ENCODE peak calls at places on chromosomes 3 and 15, in nine cellular contexts. N is testis; R is stimulated activated CD8-positive, alpha-beta memory T cell treated with anti-CD3 and anti-CD28 coated beads, Interleukin-2, amount 100 ng/mL, for 48 hours; K is ELR; J is M059J; O is ecto neural progenitor cell; M is NCI-H82; Q is effector memory CD4-positive, alpha-beta T cell; G is stimulated activated CD4-positive, alpha-beta T cell treated with anti-CD3 and anti-CD28 coated beads, TNF-alpha, amount 100 ng/mL, for 1 hour. Y is an unnamed sample.
A peak's percentile ranks its signal among the peaks of the same experiment; 100 is the strongest.

GRCh38 chr15:68511073-68511991 is 67.5 kb upstream of the CORO2B start:
- DNase-seq in N (peak; percentile 40), R (no peak), K (no peak), J (peak; percentile 93), O (no peak), M (no peak), Q (no peak), G (no peak), Y (no peak)

GRCh38 chr15:65286069-65286703 is 497 bp downstream of the PARP16 start:
- DNase-seq in N (peak; percentile 40), R (no peak), K (peak; percentile 44), J (peak; percentile 52), O (no peak), M (peak; percentile 66), Q (no peak), G (no peak), Y (no peak)

GRCh38 chr3:197520311-197521276 is 35.2 kb downstream of the BDH1 start:
- DNase-seq in N (no peak), R (no peak), K (peak; percentile 44), J (no peak), O (peak; percentile 75), M (peak; percentile 96), Q (no peak), G (no peak), Y (no peak)

GRCh38 chr3:133374706-133375105 is 25.1 kb upstream of the BFSP2 start:
- DNase-seq in N (no peak), R (no peak), K (no peak), J (no peak), O (no peak), M (no peak), Q (no peak), G (no peak), Y (no peak)

GRCh38 chr15:100794008-100794407 is 85.6 kb upstream of the ALDH1A3 start:
- DNase-seq in N (no peak), R (no peak), K (no peak), J (no peak), O (peak; percentile 15), M (no peak), Q (no peak), G (no peak), Y (no peak)

GRCh38 chr3:132657869-132658747 is 1.5 kb downstream of the ACAD11 start:
- DNase-seq in N (no peak), R (no peak), K (no peak), J (no peak), O (no peak), M (no peak), Q (no peak), G (no peak), Y (no peak)

GRCh38 chr3:186971578-186971977 is 41.3 kb downstream of the ST6GAL1 start:
- DNase-seq in N (no peak), R (no peak), K (no peak), J (peak; percentile 32), O (no peak), M (no peak), Q (no peak), G (no peak), Y (no peak)

GRCh38 chr3:30544811-30545210 is 61.6 kb upstream of the TGFBR2 start:
- DNase-seq in N (no peak), R (no peak), K (peak; percentile 95), J (peak; percentile 88), O (no peak), M (no peak), Q (no peak), G (no peak), Y (no peak)

GRCh38 chr3:72738752-72739520 is 109.3 kb downstream of the SHQ1 start:
- DNase-seq in N (peak; percentile 67), R (peak; percentile 45), K (peak; percentile 13), J (no peak), O (peak; percentile 89), M (peak; percentile 86), Q (peak; percentile 61), G (peak; percentile 50), Y (no peak)

GRCh38 chr15:52295421-52295991 is at the start of gene MYO5C:
- DNase-seq in N (peak; percentile 85), R (no peak), K (no peak), J (peak; percentile 74), O (peak; percentile 90), M (peak; percentile 70), Q (no peak), G (no peak), Y (no peak)

GRCh38 chr3:195133462-195133861 is 137.5 kb downstream of the XXYLT1 start:
- DNase-seq in N (no peak), R (no peak), K (no peak), J (no peak), O (no peak), M (no peak), Q (peak; percentile 51), G (no peak), Y (no peak)

GRCh38 chr3:7573330-7573729 is 712.4 kb downstream of the GRM7 start:
- DNase-seq in N (no peak), R (no peak), K (no peak), J (no peak), O (no peak), M (no peak), Q (no peak), G (no peak), Y (no peak)

GRCh38 chr15:34808016-34808415 is 12.7 kb upstream of the ACTC1 start:
- DNase-seq in N (no peak), R (no peak), K (peak; percentile 77), J (peak; percentile 53), O (no peak), M (peak; percentile 67), Q (no peak), G (no peak), Y (no peak)

GRCh38 chr15:25481208-25481862 is 42.5 kb upstream of the UBE3A start:
- DNase-seq in N (no peak), R (no peak), K (no peak), J (no peak), O (peak; percentile 52), M (peak; percentile 59), Q (no peak), G (no peak), Y (no peak)

GRCh38 chr3:189260556-189261493 is 89.1 kb downstream of the TPRG1 start:
- DNase-seq in N (no peak), R (no peak), K (no peak), J (no peak), O (no peak), M (peak; percentile 37), Q (no peak), G (no peak), Y (no peak)

GRCh38 chr15:98745650-98746374 is 97.5 kb downstream of the IGF1R start:
- DNase-seq in N (no peak), R (no peak), K (no peak), J (peak; percentile 40), O (no peak), M (no peak), Q (no peak), G (no peak), Y (no peak)

GRCh38 chr3:168511428-168512014 is 415.8 kb upstream of the GOLIM4 start:
- DNase-seq in N (no peak), R (no peak), K (peak; percentile 22), J (peak; percentile 7), O (no peak), M (peak; percentile 50), Q (no peak), G (no peak), Y (no peak)

GRCh38 chr15:29522373-29523276 is 253.0 kb upstream of the NSMCE3 start:
- DNase-seq in N (no peak), R (no peak), K (peak; percentile 40), J (peak; percentile 92), O (no peak), M (no peak), Q (no peak), G (no peak), Y (no peak)

GRCh38 chr3:17179381-17180205 is 294.8 kb downstream of the PLCL2 start:
- DNase-seq in N (no peak), R (no peak), K (no peak), J (peak; percentile 49), O (no peak), M (peak; percentile 90), Q (peak; percentile 2), G (no peak), Y (no peak)

GRCh38 chr3:139574026-139574947 is 34.7 kb upstream of the RBP1 start:
- DNase-seq in N (peak; percentile 58), R (no peak), K (no peak), J (no peak), O (no peak), M (peak; percentile 58), Q (no peak), G (no peak), Y (no peak)

GRCh38 chr3:185253645-185254410 is at the start of gene EHHADH:
- DNase-seq in N (peak; percentile 81), R (peak; percentile 49), K (peak; percentile 79), J (peak; percentile 61), O (peak; percentile 67), M (peak; percentile 92), Q (peak; percentile 9), G (peak; percentile 9), Y (peak; percentile 93)

GRCh38 chr3:184259878-184260570 is 1.3 kb downstream of the CAMK2N2 start:
- DNase-seq in N (peak; percentile 46), R (peak; percentile 23), K (peak; percentile 61), J (peak; percentile 45), O (peak; percentile 76), M (peak; percentile 71), Q (no peak), G (no peak), Y (no peak)

GRCh38 chr15:90300988-90301715 is 35.7 kb downstream of the NGRN start:
- DNase-seq in N (peak; percentile 80), R (peak; percentile 54), K (peak; percentile 68), J (peak; percentile 9), O (peak; percentile 87), M (peak; percentile 85), Q (peak; percentile 28), G (no peak), Y (no peak)

Y was measured in mesenteric fat pad.